ENCODE peak calls at places on chromosomes 12 and 14, in nine cellular contexts. W, M, F, Z, R, G, N, O and V are unnamed samples.

GRCh38 chr14:85252011-85252410 is 277.9 kb upstream of the FLRT2 start:
- DNase-seq in O (peak), Z (peak), W (no peak), R (peak), G (no peak), N (no peak), M (no peak), F (no peak), V (no peak)

GRCh38 chr12:113222730-113223531 is 1.7 kb downstream of the TPCN1 start:
- DNase-seq in M (peak), R (peak), F (peak), O (peak), N (no peak), W (no peak), G (no peak), Z (peak), V (peak)

GRCh38 chr14:22577334-22577908 is 11.6 kb downstream of the DAD1 start:
- DNase-seq in O (no peak), W (no peak), N (no peak), F (no peak), G (no peak), R (no peak), Z (no peak), M (no peak), V (no peak)

GRCh38 chr14:61277784-61278183 is 3.4 kb downstream of the TMEM30B start:
- DNase-seq in F (no peak), R (no peak), G (no peak), Z (no peak), W (no peak), M (no peak), O (no peak), N (no peak), V (no peak)

GRCh38 chr12:70393787-70394519 is 27.9 kb downstream of the KCNMB4 start:
- DNase-seq in N (no peak), G (no peak), R (peak), W (no peak), M (no peak), F (no peak), O (peak), Z (peak), V (no peak)

GRCh38 chr14:74510211-74510931 is 16.8 kb downstream of the ISCA2 start:
- DNase-seq in G (no peak), N (no peak), R (peak), W (no peak), M (no peak), O (peak), F (no peak), Z (peak), V (no peak)

GRCh38 chr12:27221625-27222387 is 22.3 kb upstream of the STK38L start:
- DNase-seq in Z (no peak), M (no peak), O (no peak), N (no peak), G (no peak), W (peak), R (no peak), F (no peak), V (no peak)

GRCh38 chr14:76136476-76137160 is 15.1 kb upstream of the GPATCH2L start:
- DNase-seq in R (no peak), Z (no peak), N (no peak), M (no peak), O (no peak), G (no peak), F (no peak), W (no peak), V (no peak)

GRCh38 chr12:38625306-38625705 is 280.1 kb downstream of the CPNE8 start:
- DNase-seq in O (no peak), N (no peak), Z (no peak), R (no peak), F (no peak), W (no peak), M (no peak), G (no peak), V (no peak)

GRCh38 chr12:11578461-11578993 is 70.9 kb upstream of the ETV6 start:
- DNase-seq in M (no peak), N (no peak), G (no peak), R (no peak), Z (no peak), F (no peak), O (no peak), W (no peak), V (no peak)

GRCh38 chr14:78638926-78639325 is 468.8 kb downstream of the NRXN3 start:
- DNase-seq in R (no peak), G (no peak), Z (no peak), M (no peak), W (no peak), F (no peak), N (no peak), O (no peak), V (no peak)